ENCODE peak calls at places on chromosomes 3 and 15, in nine cellular contexts. Z, L, V, N, T, K, M, I and G are unnamed samples.

GRCh38 chr15:74172751-74173544 is 562 bp upstream of the ISLR start:
- DNase-seq in L (peak; percentile 19), V (peak; percentile 90), Z (peak; percentile 84), I (no peak), M (no peak), N (no peak), T (peak; percentile 36), K (peak; percentile 65), G (peak; percentile 87)

GRCh38 chr3:52805270-52806039 is 10.9 kb downstream of the ITIH3 start:
- DNase-seq in T (no peak), M (no peak), V (no peak), K (no peak), N (no peak), L (no peak), I (no peak), Z (no peak), G (no peak)

GRCh38 chr3:140432176-140432753 is 245.6 kb upstream of the TRIM42 start:
- DNase-seq in I (peak; percentile 59), M (no peak), V (no peak), N (no peak), K (no peak), Z (no peak), L (no peak), T (no peak), G (no peak)

GRCh38 chr3:23112491-23112890 is 90.6 kb upstream of the UBE2E2 start:
- DNase-seq in V (no peak), N (no peak), M (no peak), T (peak; percentile 21), L (no peak), Z (no peak), K (no peak), I (no peak), G (no peak)

GRCh38 chr3:105832618-105833017 is 36.2 kb downstream of the CBLB start:
- DNase-seq in M (no peak), V (no peak), N (no peak), L (no peak), T (no peak), I (no peak), K (no peak), Z (no peak), G (no peak)

GRCh38 chr3:107772016-107772415 is 249.3 kb downstream of the BBX start:
- DNase-seq in I (no peak), L (no peak), V (no peak), N (no peak), M (no peak), T (no peak), K (no peak), Z (no peak), G (no peak)

GRCh38 chr3:69433938-69434263 is 48.0 kb upstream of the FRMD4B start:
- DNase-seq in I (no peak), Z (no peak), L (peak; percentile 52), V (no peak), M (no peak), N (no peak), T (no peak), K (no peak), G (no peak)

GRCh38 chr15:39501366-39501765 is 79.5 kb upstream of the THBS1 start:
- DNase-seq in I (no peak), T (no peak), N (no peak), L (peak; percentile 73), V (peak; percentile 35), Z (no peak), M (no peak), K (no peak), G (no peak)